ENCODE peak calls at places on chromosomes 16 and 17, in six cellular contexts. L is NCI-H2029, B is RCC 7860, I is HTR-8/SVneo, Z is adipocyte, D is SJSA1. N is an unnamed sample.

GRCh38 chr16:60059141-60059540 is 1325.0 kb upstream of the GOT2 start:
- DNase-seq in L (no peak), D (no peak), Z (no peak), B (no peak), I (no peak), N (no peak)

GRCh38 chr17:48456584-48456983 is 26.6 kb upstream of the SKAP1 start:
- DNase-seq in B (peak), Z (no peak), I (no peak), L (peak), D (no peak), N (no peak)

GRCh38 chr16:57289391-57290257 is 5.2 kb upstream of the PLLP start:
- DNase-seq in L (no peak), B (no peak), D (peak), Z (no peak), I (no peak), N (no peak)

GRCh38 chr17:20008242-20009051 is 712 bp upstream of the SPECC1 start:
- DNase-seq in L (no peak), I (no peak), B (no peak), Z (peak), D (no peak), N (peak)

GRCh38 chr17:13609953-13610352 is 8.2 kb upstream of the HS3ST3A1 start:
- DNase-seq in L (no peak), D (no peak), Z (no peak), I (no peak), B (no peak), N (no peak)

GRCh38 chr17:36601303-36602029 is at the start of gene MRM1:
- DNase-seq in B (peak), D (peak), L (peak), Z (peak), I (peak), N (peak)

GRCh38 chr17:51407576-51407975 is 147.2 kb downstream of the UTP18 start:
- DNase-seq in Z (no peak), L (no peak), B (no peak), D (no peak), I (no peak), N (no peak)

GRCh38 chr16:3328643-3329042 is 23.3 kb downstream of the ZNF75A start:
- DNase-seq in I (no peak), D (no peak), Z (no peak), L (no peak), B (no peak), N (no peak)

GRCh38 chr17:32958418-32958817 is 30.5 kb downstream of the TMEM98 start:
- DNase-seq in L (no peak), I (no peak), Z (peak), B (no peak), D (no peak), N (no peak)

GRCh38 chr17:48878920-48879898 is 13.4 kb upstream of the ATP5MC1 start:
- DNase-seq in I (peak), B (peak), L (peak), D (peak), Z (peak), N (peak)

GRCh38 chr16:649646-650045 is 481 bp downstream of the WDR90 start:
- DNase-seq in I (no peak), Z (peak), D (no peak), B (no peak), L (no peak), N (no peak)

GRCh38 chr17:46977750-46978488 is 1.1 kb downstream of the RPRML start:
- DNase-seq in D (no peak), I (no peak), L (no peak), Z (no peak), B (no peak), N (no peak)

GRCh38 chr17:51850206-51850605 is 308.3 kb downstream of the CA10 start:
- DNase-seq in L (no peak), I (no peak), B (no peak), D (no peak), Z (no peak), N (no peak)

GRCh38 chr17:65198653-65199382 is 61.6 kb downstream of the RGS9 start:
- DNase-seq in B (peak), L (peak), I (peak), Z (peak), D (peak), N (no peak)

GRCh38 chr16:1918890-1919679 is 870 bp upstream of the HS3ST6 start:
- DNase-seq in I (no peak), D (no peak), L (no peak), Z (no peak), B (no peak), N (no peak)

GRCh38 chr17:15966879-15967248 is 21.9 kb downstream of the ADORA2B start:
- DNase-seq in I (no peak), B (peak), L (no peak), Z (no peak), D (no peak), N (no peak)

GRCh38 chr16:66182592-66182991 is 183.9 kb upstream of the CDH5 start:
- DNase-seq in I (no peak), L (no peak), D (no peak), Z (no peak), B (no peak), N (no peak)

GRCh38 chr17:47981462-47981861 is 10.5 kb downstream of the CDK5RAP3 start:
- DNase-seq in D (no peak), I (no peak), L (no peak), Z (no peak), B (no peak), N (no peak)

GRCh38 chr17:35243459-35244204 is 760 bp downstream of the SLFN5 start:
- DNase-seq in B (peak), Z (peak), L (no peak), I (peak), D (peak), N (peak)

GRCh38 chr17:17305282-17305801 is 2.2 kb downstream of the NT5M start:
- DNase-seq in I (no peak), D (no peak), L (no peak), Z (no peak), B (no peak), N (no peak)

GRCh38 chr16:82819286-82819685 is 192.5 kb downstream of the CDH13 start:
- DNase-seq in Z (no peak), B (no peak), L (no peak), D (no peak), I (no peak), N (no peak)